ENCODE peak calls at places on chromosomes 5 and 9, in five cellular contexts. O is GM12878, N is HCT116, M is A549, C is HepG2. Z is an unnamed sample.

GRCh38 chr9:33185858-33186257 is 18.7 kb upstream of the B4GALT1 start:
- DNase-seq in O (no peak), C (no peak), M (no peak), N (no peak), Z (peak; percentile 55)

GRCh38 chr9:97696025-97696822 is 916 bp downstream of the XPA start:
- DNase-seq in O (no peak), C (peak; percentile 5), M (no peak), N (no peak), Z (no peak)

GRCh38 chr5:141958113-141958512 is at the start of gene PCDH12:
- DNase-seq in O (no peak), C (no peak), N (no peak), M (no peak), Z (peak; percentile 42)

GRCh38 chr5:157558089-157558595 is 17.4 kb downstream of the ADAM19 start:
- DNase-seq in N (no peak), O (no peak), M (no peak), C (peak; percentile 45), Z (no peak)

GRCh38 chr5:90191352-90192045 is 218.1 kb downstream of the CETN3 start:
- DNase-seq in O (no peak), N (no peak), C (no peak), M (no peak), Z (no peak)

GRCh38 chr9:92680166-92681119 is 10.5 kb upstream of the IPPK start:
- DNase-seq in M (no peak), O (no peak), N (no peak), C (no peak), Z (no peak)

GRCh38 chr5:65483474-65484346 is 2.0 kb upstream of the ADAMTS6 start:
- DNase-seq in O (peak; percentile 36), M (peak; percentile 63), N (peak; percentile 52), C (peak; percentile 63), Z (peak; percentile 82)

GRCh38 chr9:35659340-35659739 is 1.2 kb downstream of the CCDC107 start:
- DNase-seq in N (no peak), M (no peak), C (no peak), O (no peak), Z (no peak)

GRCh38 chr5:132737982-132738770 is 830 bp upstream of the KIF3A start:
- DNase-seq in C (no peak), O (no peak), N (no peak), M (no peak), Z (no peak)

GRCh38 chr5:170145462-170145861 is 39.8 kb downstream of the FOXI1 start:
- DNase-seq in M (peak; percentile 37), O (no peak), N (peak; percentile 7), C (no peak), Z (no peak)

GRCh38 chr5:135871268-135871895 is 24.3 kb downstream of the IL9 start:
- DNase-seq in O (no peak), C (no peak), N (no peak), M (no peak), Z (no peak)

GRCh38 chr5:148730272-148730954 is 76.1 kb upstream of the HTR4 start:
- DNase-seq in M (peak; percentile 8), N (no peak), O (no peak), C (no peak), Z (no peak)

GRCh38 chr5:140042551-140043507 is at the start of gene NRG2:
- DNase-seq in C (peak; percentile 49), O (no peak), M (peak; percentile 83), N (peak; percentile 24), Z (peak; percentile 91)

GRCh38 chr5:73204302-73204701 is 31.3 kb downstream of the TMEM174 start:
- DNase-seq in N (no peak), M (no peak), O (no peak), C (no peak), Z (no peak)

GRCh38 chr9:17225407-17225806 is 90.6 kb downstream of the CNTLN start:
- DNase-seq in C (no peak), N (no peak), O (no peak), M (no peak), Z (no peak)

DNA sequence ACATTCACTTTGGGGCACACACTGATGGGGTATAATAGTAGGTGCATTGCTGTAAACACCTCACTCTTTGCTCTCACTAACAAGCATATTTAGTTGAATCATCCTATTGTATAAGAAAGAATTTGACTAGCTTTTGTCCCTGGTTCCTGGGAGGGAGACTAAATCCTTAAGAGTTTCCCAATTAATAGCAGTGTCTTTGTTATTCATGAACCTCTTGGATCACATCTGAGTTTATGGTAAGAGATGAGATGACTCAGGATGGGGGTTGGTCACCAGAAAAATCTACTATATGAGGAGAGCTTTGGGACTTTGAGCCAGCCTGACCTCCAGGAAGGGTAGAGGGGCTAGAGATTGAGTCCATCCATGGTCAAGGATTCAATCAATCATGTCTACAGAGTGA is 56.8 kb downstream of the PUM3 start:
- DNase-seq in N (no peak), M (no peak), C (no peak), O (no peak), Z (no peak)
- TF ChIP-seq REST in N (no peak), M (no peak), C (no peak), O (no peak), Z (no peak)

GRCh38 chr9:131854906-131855504 is 115.1 kb upstream of the RAPGEF1 start:
- DNase-seq in O (no peak), C (no peak), N (no peak), M (no peak), Z (no peak)
- TF ChIP-seq REST in O (no peak), C (no peak), N (no peak), M (no peak), Z (no peak)

GRCh38 chr9:114238471-114238870 is 83.1 kb downstream of the COL27A1 start:
- DNase-seq in M (no peak), O (no peak), C (no peak), N (no peak), Z (no peak)

GRCh38 chr9:114235113-114235589 is 79.8 kb downstream of the COL27A1 start:
- DNase-seq in M (no peak), C (no peak), N (no peak), O (no peak), Z (no peak)

GRCh38 chr9:114237247-114237646 is 81.9 kb downstream of the COL27A1 start:
- DNase-seq in N (no peak), M (no peak), C (no peak), O (no peak), Z (no peak)

GRCh38 chr9:114237781-114238180 is 82.4 kb downstream of the COL27A1 start:
- DNase-seq in M (no peak), N (no peak), O (no peak), C (no peak), Z (no peak)

DNA sequence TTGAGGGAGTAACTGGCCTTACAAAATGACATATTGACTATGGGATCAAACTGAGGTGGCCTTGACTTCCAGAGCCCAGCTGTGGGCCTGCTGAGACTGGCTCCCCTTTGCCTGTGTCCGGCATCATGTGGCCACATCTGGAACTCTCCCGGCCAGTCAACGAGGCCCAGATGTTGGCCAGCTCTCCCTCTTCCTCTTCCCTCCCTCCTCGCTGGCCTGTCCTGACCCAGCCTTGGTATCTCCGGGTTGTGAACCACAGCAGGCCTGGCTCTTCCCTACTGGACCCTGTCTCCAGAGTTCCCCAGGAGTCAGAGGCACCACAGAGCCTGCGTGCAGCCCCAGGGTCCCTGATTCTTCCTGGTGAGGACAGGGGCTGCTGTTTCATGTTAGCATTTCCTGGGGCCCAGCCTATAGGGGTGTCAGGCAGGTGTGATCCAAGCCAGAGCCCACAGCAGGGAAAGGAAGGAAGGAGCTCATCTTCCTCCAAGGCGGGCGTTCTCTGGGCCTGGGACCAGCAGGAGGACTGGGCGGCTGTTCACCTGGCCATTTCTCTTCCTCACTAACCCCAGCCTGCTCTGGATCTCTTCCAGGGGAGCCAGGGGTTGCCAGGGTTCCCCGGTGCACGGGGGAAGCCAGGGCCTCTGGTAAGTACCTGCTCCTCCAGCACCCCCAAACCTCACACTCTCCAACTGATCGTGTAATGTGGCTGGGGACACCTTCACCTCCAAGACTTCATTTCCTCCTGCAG is 81.2 kb downstream of the COL27A1 start:
- DNase-seq in O (no peak), C (no peak), N (no peak), M (no peak), Z (no peak)
- TF ChIP-seq REST in O (no peak), C (no peak), N (no peak), M (no peak), Z (no peak)

DNA sequence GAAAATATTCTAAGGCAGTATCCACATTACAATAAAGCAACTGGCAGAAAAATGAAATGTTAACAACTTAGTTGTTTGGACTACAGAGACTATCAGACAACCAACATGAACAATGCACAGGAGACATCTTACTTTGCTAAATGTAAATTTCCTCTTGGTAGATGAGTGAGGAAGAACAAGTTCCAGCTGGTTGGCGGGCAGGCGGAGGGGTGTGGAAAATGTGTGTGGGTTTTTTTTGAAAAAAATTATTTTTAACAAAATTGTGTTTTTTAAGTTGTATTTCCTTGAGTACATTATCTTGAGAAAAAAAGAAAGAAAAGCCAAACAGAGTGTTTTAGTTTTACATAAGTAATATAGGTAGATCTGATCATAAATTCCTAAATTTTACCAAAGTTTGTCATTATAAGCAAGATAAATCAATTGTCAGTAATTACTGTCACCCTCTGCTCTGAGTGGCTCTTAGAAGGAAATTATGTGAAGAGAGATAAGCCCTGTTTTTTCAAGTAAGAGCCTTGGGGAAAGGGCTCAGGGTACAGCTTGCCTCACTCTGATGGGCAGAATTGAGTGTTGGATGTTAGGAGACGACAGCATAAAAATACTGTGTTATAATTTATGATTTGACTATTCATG is 42.5 kb downstream of the TMEM167A start:
- DNase-seq in C (no peak), N (no peak), M (no peak), O (no peak), Z (no peak)
- TF ChIP-seq REST in C (no peak), N (no peak), M (no peak), O (no peak), Z (no peak)

GRCh38 chr5:164013077-164013670 is 507.8 kb downstream of the MAT2B start:
- DNase-seq in M (peak; percentile 75), N (peak; percentile 6), C (peak; percentile 45), O (peak; percentile 19), Z (peak; percentile 89)
- TF ChIP-seq REST in M (no peak), N (no peak), C (no peak), O (no peak), Z (no peak)